ENCODE peak calls at places on chromosomes 2 and 18, in eight cellular contexts. A is omental fat pad; L is NCI-H2081; N is cerebellar cortex; J is T-helper 1 cell; B is activated T-cell treated with anti-CD3 and anti-CD28 coated beads, Interleukin-2, amount 50 U/mL, for 48 hours; S is mesothelial cell of epicardium; Y is CD8-positive, alpha-beta T cell. E is an unnamed sample.
A peak's percentile ranks its signal among the peaks of the same experiment; 100 is the strongest.

GRCh38 chr2:222448806-222449205 is 24.5 kb downstream of the SGPP2 start:
- DNase-seq in L (no peak), S (no peak), Y (no peak), A (no peak), N (peak; percentile 29), J (no peak), B (no peak), E (no peak)

GRCh38 chr18:23307567-23308295 is 145.4 kb upstream of the RIOK3 start:
- DNase-seq in A (no peak), N (no peak), J (no peak), Y (no peak), S (no peak), L (no peak), B (peak; percentile 29), E (no peak)

GRCh38 chr2:231245253-231246094 is 47.0 kb downstream of the ARMC9 start:
- DNase-seq in S (no peak), A (no peak), B (no peak), Y (no peak), J (no peak), L (no peak), N (no peak), E (no peak)

GRCh38 chr2:197869501-197870111 is 65.2 kb downstream of the PLCL1 start:
- DNase-seq in J (peak; percentile 16), A (no peak), B (no peak), S (no peak), Y (no peak), L (no peak), N (no peak), E (peak; percentile 41)

GRCh38 chr2:204157684-204158083 is 221.1 kb downstream of the ICOS start:
- DNase-seq in L (no peak), A (no peak), B (no peak), S (no peak), N (no peak), Y (no peak), J (no peak), E (no peak)

GRCh38 chr2:128410035-128410757 is 91.5 kb upstream of the HS6ST1 start:
- DNase-seq in N (no peak), B (no peak), A (no peak), J (no peak), Y (no peak), S (peak; percentile 28), L (no peak), E (no peak)

GRCh38 chr2:8794923-8795825 is 42.2 kb downstream of the KIDINS220 start:
- DNase-seq in B (no peak), L (no peak), N (no peak), J (no peak), S (no peak), Y (no peak), A (no peak), E (no peak)

GRCh38 chr2:229601396-229601795 is 113.0 kb downstream of the DNER start:
- DNase-seq in B (no peak), J (no peak), S (no peak), N (no peak), Y (no peak), L (no peak), A (no peak), E (no peak)

GRCh38 chr18:43919565-43919964 is 642.3 kb upstream of the SYT4 start:
- DNase-seq in J (no peak), Y (no peak), S (no peak), A (no peak), B (no peak), N (no peak), L (peak; percentile 61), E (no peak)

GRCh38 chr2:217047209-217047998 is 187.5 kb upstream of the TNP1 start:
- DNase-seq in Y (no peak), S (no peak), L (no peak), B (no peak), J (no peak), N (no peak), A (no peak), E (no peak)

GRCh38 chr2:3305431-3305830 is 72.2 kb downstream of the EIPR1 start:
- DNase-seq in N (no peak), S (no peak), L (no peak), B (no peak), Y (no peak), A (no peak), J (no peak), E (no peak)

GRCh38 chr2:4576075-4576474 is 872.7 kb downstream of the DCDC2C start:
- DNase-seq in L (no peak), J (no peak), N (no peak), Y (no peak), A (no peak), B (no peak), S (no peak), E (no peak)

GRCh38 chr18:57943723-57944122 is 100.3 kb upstream of the NEDD4L start:
- DNase-seq in J (no peak), B (no peak), L (no peak), A (no peak), S (no peak), Y (no peak), N (peak; percentile 63), E (no peak)

E was measured in CD4-positive, alpha-beta T cell.